ENCODE peak calls at places on chromosomes 13 and 19, in seven cellular contexts. L is brain microvascular endothelial cell, C is heart right ventricle, I is substantia nigra, A is right cardiac atrium, W is AG04450, N is WERI-Rb-1. R is an unnamed sample.

GRCh38 chr19:29768166-29768565 is 43.6 kb upstream of the CCNE1 start:
- DNase-seq in L (no peak), C (no peak), I (no peak), A (no peak), W (no peak), N (no peak), R (no peak)

GRCh38 chr19:703651-704446 is 4.9 kb upstream of the PALM start:
- DNase-seq in L (peak; percentile 41), C (peak; percentile 88), I (no peak), A (peak; percentile 95), W (no peak), N (peak; percentile 55), R (no peak)

GRCh38 chr19:58118979-58119733 is 21.1 kb upstream of the ZSCAN18 start:
- DNase-seq in L (no peak), C (no peak), I (no peak), A (no peak), W (no peak), N (no peak), R (no peak)

GRCh38 chr13:34672631-34673030 is 269.4 kb upstream of the NBEA start:
- DNase-seq in L (peak; percentile 3), C (no peak), I (no peak), A (no peak), W (no peak), N (no peak), R (no peak)

GRCh38 chr19:6041991-6042421 is 64.1 kb upstream of the RANBP3 start:
- DNase-seq in L (no peak), C (no peak), I (no peak), A (no peak), W (no peak), N (no peak), R (no peak)

GRCh38 chr19:46217476-46217875 is 12.1 kb upstream of the IGFL1 start:
- DNase-seq in L (no peak), C (no peak), I (no peak), A (no peak), W (no peak), N (no peak), R (no peak)

GRCh38 chr19:6076291-6076665 is 34.0 kb downstream of the RFX2 start:
- DNase-seq in L (no peak), C (no peak), I (no peak), A (no peak), W (no peak), N (no peak), R (no peak)

GRCh38 chr19:15616627-15617270 is 1.7 kb downstream of the CYP4F8 start:
- DNase-seq in L (no peak), C (no peak), I (no peak), A (no peak), W (no peak), N (no peak), R (no peak)

GRCh38 chr13:101465877-101466276 is 13.4 kb downstream of the ITGBL1 start:
- DNase-seq in L (no peak), C (no peak), I (no peak), A (no peak), W (no peak), N (no peak), R (no peak)

GRCh38 chr13:107650081-107650701 is 565.1 kb downstream of the LIG4 start:
- DNase-seq in L (peak; percentile 49), C (peak; percentile 43), I (peak; percentile 64), A (peak; percentile 82), W (no peak), N (peak; percentile 87), R (no peak)

GRCh38 chr13:30319130-30319529 is 11.8 kb upstream of the KATNAL1 start:
- DNase-seq in L (no peak), C (no peak), I (no peak), A (no peak), W (no peak), N (no peak), R (no peak)

GRCh38 chr19:42201489-42202289 is 15.8 kb downstream of the DEDD2 start:
- DNase-seq in L (no peak), C (no peak), I (peak; percentile 24), A (peak; percentile 69), W (no peak), N (no peak), R (no peak)

GRCh38 chr19:54464044-54464623 is 556 bp upstream of the LENG9 start:
- DNase-seq in L (peak; percentile 91), C (peak; percentile 68), I (peak; percentile 70), A (peak; percentile 94), W (no peak), N (peak; percentile 91), R (peak; percentile 97)

GRCh38 chr13:52459668-52460067 is 4.4 kb downstream of the CKAP2 start:
- DNase-seq in L (peak; percentile 72), C (no peak), I (no peak), A (no peak), W (peak; percentile 21), N (no peak), R (no peak)

GRCh38 chr19:14472202-14472961 is 2.8 kb downstream of the PTGER1 start:
- DNase-seq in L (no peak), C (peak; percentile 83), I (peak; percentile 57), A (peak; percentile 89), W (no peak), N (peak; percentile 74), R (no peak)

GRCh38 chr19:49422407-49423277 is 599 bp downstream of the PTH2 start:
- DNase-seq in L (no peak), C (peak; percentile 50), I (no peak), A (peak; percentile 78), W (no peak), N (no peak), R (no peak)

GRCh38 chr19:2150794-2151338 is 500 bp downstream of the AP3D1 start:
- DNase-seq in L (no peak), C (peak; percentile 34), I (peak; percentile 38), A (peak; percentile 73), W (no peak), N (peak; percentile 30), R (no peak)

GRCh38 chr19:16369664-16370576 is 45.3 kb downstream of the KLF2 start:
- DNase-seq in L (no peak), C (no peak), I (no peak), A (peak; percentile 49), W (no peak), N (no peak), R (no peak)

GRCh38 chr13:29587645-29588044 is 7.8 kb downstream of the SLC7A1 start:
- DNase-seq in L (no peak), C (no peak), I (no peak), A (no peak), W (no peak), N (no peak), R (no peak)

GRCh38 chr13:74206061-74206561 is 71.9 kb upstream of the KLF12 start:
- DNase-seq in L (peak; percentile 84), C (no peak), I (no peak), A (no peak), W (peak; percentile 77), N (no peak), R (no peak)

DNA sequence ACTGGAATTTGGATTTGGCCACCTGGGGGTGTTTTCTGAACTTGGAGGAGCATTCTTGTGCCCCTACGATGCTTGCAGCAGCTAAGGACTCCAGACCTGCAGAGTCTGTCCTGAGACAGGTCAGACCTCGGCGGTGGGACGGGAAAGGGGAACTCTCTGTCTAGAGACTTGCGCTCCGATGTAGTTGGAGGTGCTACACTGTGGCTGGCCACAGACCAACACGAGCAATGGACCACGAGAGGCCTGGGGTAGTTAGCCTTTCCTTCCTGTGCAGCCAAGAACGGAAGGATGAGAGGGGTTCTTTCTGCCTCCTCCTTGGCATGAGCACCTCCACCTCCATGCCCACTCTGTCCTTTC is 5.9 kb upstream of the GRAMD1A start:
- DNase-seq in L (no peak), C (no peak), I (no peak), A (no peak), W (no peak), N (no peak), R (no peak)
- H3K27ac ChIP-seq in L (no peak overlapping the region), C (peak overlapping the region; percentile 85), I (no peak overlapping the region), A (peak overlapping the region; percentile 28), W (no peak overlapping the region), N (no peak overlapping the region), R (no peak overlapping the region)

DNA sequence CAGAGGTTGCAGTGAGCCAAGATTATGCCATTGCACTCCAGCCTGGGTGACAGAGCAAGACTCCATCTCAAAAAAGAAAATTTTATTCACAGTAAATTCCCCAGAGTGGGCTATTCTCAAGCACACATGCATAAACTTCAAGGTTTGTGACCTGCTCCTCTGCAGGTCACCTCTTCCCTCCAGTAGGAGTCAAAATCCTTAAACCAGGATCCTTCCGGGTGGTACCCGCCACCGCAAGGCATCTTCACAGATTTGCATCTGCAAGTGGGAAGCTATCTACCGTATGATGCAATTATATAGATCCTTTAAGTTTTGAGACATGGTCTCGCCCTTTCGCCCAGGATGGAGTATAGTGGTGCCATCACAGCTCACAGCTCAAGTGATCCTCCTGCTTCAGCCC is 3.0 kb upstream of the ECH1 start:
- DNase-seq in L (no peak), C (no peak), I (no peak), A (no peak), W (no peak), N (no peak), R (no peak)
- H3K27ac ChIP-seq in L (no peak overlapping the region), C (no peak overlapping the region), I (no peak overlapping the region), A (no peak overlapping the region), W (no peak overlapping the region), N (no peak overlapping the region), R (no peak overlapping the region)

GRCh38 chr13:21342699-21343442 is 116.2 kb downstream of the ZDHHC20 start:
- DNase-seq in L (no peak), C (no peak), I (no peak), A (peak; percentile 20), W (no peak), N (no peak), R (no peak)
- H3K27ac ChIP-seq in L (no peak overlapping the region), C (no peak overlapping the region), I (no peak overlapping the region), A (no peak overlapping the region), W (no peak overlapping the region), N (no peak overlapping the region), R (no peak overlapping the region)

GRCh38 chr13:114044486-114044885 is 70.6 kb upstream of the C13orf46 start:
- DNase-seq in L (no peak), C (no peak), I (no peak), A (peak; percentile 48), W (no peak), N (no peak), R (no peak)

GRCh38 chr13:114042066-114042815 is 68.4 kb upstream of the C13orf46 start:
- DNase-seq in L (no peak), C (peak; percentile 11), I (no peak), A (peak; percentile 56), W (no peak), N (no peak), R (no peak)

GRCh38 chr13:114041493-114041892 is 67.6 kb upstream of the C13orf46 start:
- DNase-seq in L (no peak), C (peak; percentile 7), I (no peak), A (no peak), W (no peak), N (no peak), R (no peak)

GRCh38 chr13:114045113-114045735 is 71.3 kb upstream of the C13orf46 start:
- DNase-seq in L (no peak), C (no peak), I (peak; percentile 40), A (no peak), W (no peak), N (no peak), R (no peak)

DNA sequence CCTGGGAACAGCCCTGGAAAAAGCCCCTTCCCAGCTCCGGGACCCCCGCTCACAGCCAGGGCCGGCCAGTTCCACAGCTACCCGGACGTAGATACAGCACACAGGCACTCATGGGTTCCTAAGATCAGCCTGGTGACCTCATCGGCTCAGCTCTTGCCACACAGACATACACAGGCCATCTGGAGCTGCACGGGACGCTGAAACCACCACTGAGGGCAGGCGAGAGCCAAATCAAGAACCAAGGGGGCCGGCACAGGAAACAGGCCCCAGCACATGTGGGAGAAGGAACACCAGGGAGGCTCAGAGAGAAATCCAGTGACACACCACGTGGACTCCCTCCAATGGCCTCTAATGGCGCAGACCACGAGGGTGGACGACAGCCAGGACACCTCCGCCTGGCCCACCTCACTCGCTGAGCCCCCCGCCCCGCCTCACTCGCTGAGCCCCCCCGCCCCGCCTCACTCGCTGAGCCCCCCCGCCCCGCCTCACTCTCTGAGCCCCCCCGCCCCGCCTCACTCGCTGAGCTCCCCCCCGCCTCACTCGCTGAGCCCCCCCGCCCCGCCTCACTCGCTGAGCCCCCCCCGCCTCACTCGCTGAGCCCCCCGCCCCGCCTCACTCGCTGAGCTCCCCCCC is 69.7 kb upstream of the C13orf46 start:
- DNase-seq in L (peak; percentile 83), C (no peak), I (no peak), A (peak; percentile 89), W (peak; percentile 65), N (peak; percentile 89), R (no peak)
- H3K27ac ChIP-seq in L (peak overlapping the region; percentile 41), C (peak overlapping the region; percentile 4), I (peak overlapping the region; percentile 59), A (no peak overlapping the region), W (peak overlapping the region; percentile 52), N (peak overlapping the region; percentile 45), R (no peak overlapping the region)